ENCODE peak calls at places on chromosomes 5 and 9, in nine cellular contexts. One of them, this sample, is unnamed.

GRCh38 chr9:36092509-36093215 is 43.9 kb upstream of the GLIPR2 start:
- DNase-seq in mucosa of descending colon: no peak
- DNase-seq in prostate gland: no peak
- DNase-seq in heart left ventricle: no peak
- DNase-seq in ovary: no peak
- DNase-seq in psoas muscle: no peak
- DNase-seq in naive thymus-derived CD4-positive, alpha-beta T cell: peak; percentile 29
- DNase-seq in cardiac muscle cell: no peak
- DNase-seq in neuronal stem cell: no peak
- DNase-seq in this sample: no peak

GRCh38 chr5:170306381-170306790 is 8.8 kb upstream of the LCP2 start:
- DNase-seq in psoas muscle: peak; percentile 76
- DNase-seq in neuronal stem cell: no peak
- DNase-seq in mucosa of descending colon: no peak
- DNase-seq in heart left ventricle: peak; percentile 81
- DNase-seq in prostate gland: no peak
- DNase-seq in cardiac muscle cell: peak; percentile 85
- DNase-seq in ovary: peak; percentile 58
- DNase-seq in naive thymus-derived CD4-positive, alpha-beta T cell: no peak
- DNase-seq in this sample: no peak

GRCh38 chr9:85212887-85213286 is 528.9 kb downstream of the AGTPBP1 start:
- DNase-seq in cardiac muscle cell: peak; percentile 63
- DNase-seq in ovary: no peak
- DNase-seq in prostate gland: no peak
- DNase-seq in heart left ventricle: no peak
- DNase-seq in naive thymus-derived CD4-positive, alpha-beta T cell: no peak
- DNase-seq in mucosa of descending colon: no peak
- DNase-seq in psoas muscle: no peak
- DNase-seq in neuronal stem cell: no peak
- DNase-seq in this sample: peak; percentile 69

GRCh38 chr5:150106669-150107068 is 20.3 kb upstream of the CSF1R start:
- DNase-seq in mucosa of descending colon: no peak
- DNase-seq in prostate gland: no peak
- DNase-seq in psoas muscle: no peak
- DNase-seq in ovary: no peak
- DNase-seq in cardiac muscle cell: no peak
- DNase-seq in naive thymus-derived CD4-positive, alpha-beta T cell: no peak
- DNase-seq in neuronal stem cell: no peak
- DNase-seq in heart left ventricle: no peak
- DNase-seq in this sample: no peak

GRCh38 chr9:85443190-85443598 is 298.6 kb downstream of the AGTPBP1 start:
- DNase-seq in ovary: no peak
- DNase-seq in neuronal stem cell: no peak
- DNase-seq in psoas muscle: no peak
- DNase-seq in mucosa of descending colon: no peak
- DNase-seq in heart left ventricle: no peak
- DNase-seq in cardiac muscle cell: no peak
- DNase-seq in naive thymus-derived CD4-positive, alpha-beta T cell: no peak
- DNase-seq in prostate gland: no peak
- DNase-seq in this sample: no peak

GRCh38 chr9:87469833-87470465 is 27.7 kb upstream of the DAPK1 start:
- DNase-seq in neuronal stem cell: no peak
- DNase-seq in naive thymus-derived CD4-positive, alpha-beta T cell: no peak
- DNase-seq in heart left ventricle: no peak
- DNase-seq in psoas muscle: no peak
- DNase-seq in ovary: no peak
- DNase-seq in cardiac muscle cell: no peak
- DNase-seq in mucosa of descending colon: no peak
- DNase-seq in prostate gland: no peak
- DNase-seq in this sample: no peak

GRCh38 chr9:5953743-5954707 is 61.4 kb downstream of the RANBP6 start:
- DNase-seq in cardiac muscle cell: peak; percentile 27
- DNase-seq in mucosa of descending colon: no peak
- DNase-seq in heart left ventricle: no peak
- DNase-seq in naive thymus-derived CD4-positive, alpha-beta T cell: no peak
- DNase-seq in neuronal stem cell: no peak
- DNase-seq in ovary: no peak
- DNase-seq in prostate gland: no peak
- DNase-seq in psoas muscle: no peak
- DNase-seq in this sample: no peak

GRCh38 chr5:103942587-103943186 is 380.1 kb upstream of the NUDT12 start:
- DNase-seq in prostate gland: no peak
- DNase-seq in heart left ventricle: no peak
- DNase-seq in ovary: no peak
- DNase-seq in psoas muscle: no peak
- DNase-seq in mucosa of descending colon: no peak
- DNase-seq in neuronal stem cell: no peak
- DNase-seq in naive thymus-derived CD4-positive, alpha-beta T cell: no peak
- DNase-seq in cardiac muscle cell: no peak
- DNase-seq in this sample: no peak

GRCh38 chr9:115127191-115127817 is 9.3 kb upstream of the TNC start:
- DNase-seq in ovary: no peak
- DNase-seq in mucosa of descending colon: no peak
- DNase-seq in naive thymus-derived CD4-positive, alpha-beta T cell: no peak
- DNase-seq in psoas muscle: no peak
- DNase-seq in cardiac muscle cell: peak; percentile 47
- DNase-seq in heart left ventricle: no peak
- DNase-seq in neuronal stem cell: no peak
- DNase-seq in prostate gland: no peak
- DNase-seq in this sample: peak; percentile 71

GRCh38 chr5:83277953-83278352 is 193.6 kb upstream of the VCAN start:
- DNase-seq in psoas muscle: no peak
- DNase-seq in prostate gland: no peak
- DNase-seq in heart left ventricle: no peak
- DNase-seq in naive thymus-derived CD4-positive, alpha-beta T cell: no peak
- DNase-seq in neuronal stem cell: no peak
- DNase-seq in cardiac muscle cell: no peak
- DNase-seq in mucosa of descending colon: no peak
- DNase-seq in ovary: no peak
- DNase-seq in this sample: no peak

GRCh38 chr5:134139891-134140469 is 25.5 kb downstream of the TCF7 start:
- DNase-seq in neuronal stem cell: no peak
- DNase-seq in psoas muscle: no peak
- DNase-seq in cardiac muscle cell: no peak
- DNase-seq in naive thymus-derived CD4-positive, alpha-beta T cell: peak; percentile 13
- DNase-seq in ovary: peak; percentile 13
- DNase-seq in mucosa of descending colon: peak; percentile 16
- DNase-seq in heart left ventricle: no peak
- DNase-seq in prostate gland: no peak
- DNase-seq in this sample: no peak

GRCh38 chr5:154312000-154312399 is 121.5 kb downstream of the GALNT10 start:
- DNase-seq in naive thymus-derived CD4-positive, alpha-beta T cell: no peak
- DNase-seq in cardiac muscle cell: no peak
- DNase-seq in prostate gland: no peak
- DNase-seq in mucosa of descending colon: no peak
- DNase-seq in ovary: no peak
- DNase-seq in psoas muscle: no peak
- DNase-seq in heart left ventricle: no peak
- DNase-seq in neuronal stem cell: no peak
- DNase-seq in this sample: no peak

GRCh38 chr5:154311362-154311761 is 120.8 kb downstream of the GALNT10 start:
- DNase-seq in naive thymus-derived CD4-positive, alpha-beta T cell: no peak
- DNase-seq in cardiac muscle cell: peak; percentile 41
- DNase-seq in mucosa of descending colon: no peak
- DNase-seq in neuronal stem cell: no peak
- DNase-seq in ovary: no peak
- DNase-seq in heart left ventricle: no peak
- DNase-seq in prostate gland: no peak
- DNase-seq in psoas muscle: no peak
- DNase-seq in this sample: no peak

GRCh38 chr5:154309805-154310204 is 119.3 kb downstream of the GALNT10 start:
- DNase-seq in cardiac muscle cell: peak; percentile 24
- DNase-seq in naive thymus-derived CD4-positive, alpha-beta T cell: no peak
- DNase-seq in mucosa of descending colon: no peak
- DNase-seq in heart left ventricle: no peak
- DNase-seq in psoas muscle: no peak
- DNase-seq in ovary: no peak
- DNase-seq in prostate gland: no peak
- DNase-seq in neuronal stem cell: no peak
- DNase-seq in this sample: no peak

GRCh38 chr5:154309361-154309725 is 118.8 kb downstream of the GALNT10 start:
- DNase-seq in naive thymus-derived CD4-positive, alpha-beta T cell: no peak
- DNase-seq in heart left ventricle: no peak
- DNase-seq in ovary: no peak
- DNase-seq in prostate gland: no peak
- DNase-seq in psoas muscle: no peak
- DNase-seq in mucosa of descending colon: no peak
- DNase-seq in neuronal stem cell: no peak
- DNase-seq in cardiac muscle cell: peak; percentile 54
- DNase-seq in this sample: no peak

DNA sequence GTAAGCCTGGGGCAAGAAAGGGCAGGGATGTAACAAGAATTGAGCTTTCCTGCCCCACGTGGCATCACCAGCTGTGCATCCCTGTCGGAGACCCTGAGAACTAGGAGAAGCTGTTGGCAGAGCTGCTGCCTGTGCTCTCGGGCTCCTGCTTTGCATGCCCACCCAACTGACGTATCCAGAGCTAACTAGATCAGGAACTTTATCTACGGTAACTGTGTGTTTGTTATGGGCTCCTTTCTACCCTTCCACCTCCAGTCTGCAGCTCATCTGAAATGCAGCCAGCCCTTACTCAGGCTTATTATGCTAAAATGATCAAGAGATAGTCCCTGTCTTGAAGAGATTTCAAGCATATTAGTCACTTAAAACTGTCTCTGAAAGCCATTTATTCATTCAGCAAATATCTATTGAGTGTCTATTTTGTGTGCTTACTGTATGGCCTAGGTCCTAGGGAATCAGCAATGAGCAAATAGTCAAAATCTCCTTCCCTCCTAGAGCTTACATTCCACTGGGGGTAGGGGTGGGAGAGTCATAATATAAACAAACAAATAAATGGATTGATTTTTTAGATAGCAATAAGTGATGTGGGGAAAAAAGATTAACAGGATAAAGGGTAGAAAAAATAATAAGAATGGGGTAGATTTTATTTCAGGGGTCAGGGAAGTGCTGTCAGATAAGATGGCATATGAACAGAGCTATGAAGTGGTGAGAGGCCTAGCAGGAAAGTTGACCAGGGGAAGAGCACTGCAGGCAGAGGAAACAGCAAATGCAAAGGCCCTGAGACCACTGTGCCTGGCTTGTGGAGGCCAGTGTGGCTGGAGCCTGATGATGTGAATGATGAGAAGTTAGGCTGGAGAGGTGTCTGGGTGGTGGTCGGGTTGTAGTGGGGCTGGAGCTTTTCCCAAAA is 118.2 kb downstream of the GALNT10 start:
- DNase-seq in heart left ventricle: no peak
- DNase-seq in prostate gland: no peak
- DNase-seq in psoas muscle: no peak
- DNase-seq in neuronal stem cell: no peak
- DNase-seq in ovary: no peak
- DNase-seq in mucosa of descending colon: no peak
- DNase-seq in cardiac muscle cell: peak; percentile 50
- DNase-seq in naive thymus-derived CD4-positive, alpha-beta T cell: no peak
- DNase-seq in this sample: no peak
- H3K4me1 ChIP-seq in heart left ventricle: no peaks in the 10 kb centered on the region
- H3K4me1 ChIP-seq in prostate gland: no peaks in the 10 kb centered on the region
- H3K4me1 ChIP-seq in psoas muscle: peaks cover 3% of the 10 kb centered on the region
- H3K4me1 ChIP-seq in neuronal stem cell: no peaks in the 10 kb centered on the region
- H3K4me1 ChIP-seq in ovary: no peaks in the 10 kb centered on the region
- H3K4me1 ChIP-seq in mucosa of descending colon: no peaks in the 10 kb centered on the region
- H3K4me1 ChIP-seq in cardiac muscle cell: no peaks in the 10 kb centered on the region
- H3K4me1 ChIP-seq in naive thymus-derived CD4-positive, alpha-beta T cell: no peaks in the 10 kb centered on the region
- H3K4me1 ChIP-seq in this sample: peaks cover 33% of the 10 kb centered on the region

GRCh38 chr9:137783521-137783920 is 94.1 kb upstream of the CACNA1B start:
- DNase-seq in cardiac muscle cell: no peak
- DNase-seq in naive thymus-derived CD4-positive, alpha-beta T cell: no peak
- DNase-seq in heart left ventricle: no peak
- DNase-seq in prostate gland: no peak
- DNase-seq in mucosa of descending colon: no peak
- DNase-seq in ovary: no peak
- DNase-seq in neuronal stem cell: no peak
- DNase-seq in psoas muscle: no peak
- DNase-seq in this sample: peak; percentile 19
- H3K36me3 ChIP-seq in cardiac muscle cell: peaks cover 37% of the 10 kb centered on the region
- H3K36me3 ChIP-seq in naive thymus-derived CD4-positive, alpha-beta T cell: peaks cover 3% of the 10 kb centered on the region
- H3K36me3 ChIP-seq in heart left ventricle: no peaks in the 10 kb centered on the region
- H3K36me3 ChIP-seq in prostate gland: peaks cover 10% of the 10 kb centered on the region
- H3K36me3 ChIP-seq in mucosa of descending colon: peaks cover 7% of the 10 kb centered on the region
- H3K36me3 ChIP-seq in ovary: no peaks in the 10 kb centered on the region
- H3K36me3 ChIP-seq in neuronal stem cell: peaks cover 39% of the 10 kb centered on the region
- H3K36me3 ChIP-seq in psoas muscle: no peaks in the 10 kb centered on the region
- H3K36me3 ChIP-seq in this sample: peaks cover 44% of the 10 kb centered on the region

DNA sequence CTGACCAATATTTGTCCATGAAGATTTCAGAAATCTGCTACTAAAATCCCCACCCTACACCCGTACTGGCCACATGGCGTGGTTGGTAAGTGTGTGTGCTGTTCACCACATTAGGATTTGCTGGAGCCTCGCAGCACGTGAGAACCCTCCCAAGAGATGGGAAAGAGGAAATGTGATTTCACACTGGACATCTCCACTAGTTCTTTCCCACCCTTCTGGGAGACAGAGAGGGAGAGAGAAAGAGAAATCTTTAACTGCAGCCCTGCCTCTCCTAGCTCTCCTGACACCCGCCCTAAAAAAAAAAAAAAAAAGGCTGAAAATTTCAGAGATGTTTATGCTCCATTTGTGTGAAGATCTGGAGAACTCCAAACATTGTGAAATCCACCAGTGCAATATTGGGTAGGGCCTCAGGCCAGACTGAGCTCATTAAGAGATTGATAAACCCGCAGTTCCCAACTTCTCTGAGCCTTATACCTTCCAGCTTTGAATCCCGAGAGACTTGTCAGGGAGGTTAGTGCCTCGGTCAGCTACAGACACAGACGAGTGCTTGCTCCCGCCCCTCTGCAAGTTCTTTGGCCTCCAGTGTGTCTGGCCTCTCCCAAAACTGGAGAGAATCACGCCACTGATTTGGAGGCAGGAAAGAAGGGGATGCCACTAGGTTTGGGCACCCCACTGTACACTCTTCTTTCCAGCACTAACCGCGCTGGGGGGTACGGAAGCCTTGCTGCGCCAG is 1.9 kb downstream of the SPRY4 start:
- DNase-seq in ovary: no peak
- DNase-seq in mucosa of descending colon: no peak
- DNase-seq in neuronal stem cell: peak; percentile 14
- DNase-seq in heart left ventricle: peak; percentile 65
- DNase-seq in cardiac muscle cell: peak; percentile 82
- DNase-seq in psoas muscle: no peak
- DNase-seq in naive thymus-derived CD4-positive, alpha-beta T cell: no peak
- DNase-seq in prostate gland: no peak
- DNase-seq in this sample: no peak
- H3K4me3 ChIP-seq in ovary: peak overlapping the region; percentile 38
- H3K4me3 ChIP-seq in mucosa of descending colon: no peak overlapping the region
- H3K4me3 ChIP-seq in neuronal stem cell: peak overlapping the region; percentile 71
- H3K4me3 ChIP-seq in heart left ventricle: peak overlapping the region; percentile 98
- H3K4me3 ChIP-seq in cardiac muscle cell: peak overlapping the region; percentile 51
- H3K4me3 ChIP-seq in psoas muscle: peak overlapping the region; percentile 73
- H3K4me3 ChIP-seq in naive thymus-derived CD4-positive, alpha-beta T cell: no peak overlapping the region
- H3K4me3 ChIP-seq in prostate gland: peak overlapping the region; percentile 53
- H3K4me3 ChIP-seq in this sample: peak overlapping the region; percentile 63

DNA sequence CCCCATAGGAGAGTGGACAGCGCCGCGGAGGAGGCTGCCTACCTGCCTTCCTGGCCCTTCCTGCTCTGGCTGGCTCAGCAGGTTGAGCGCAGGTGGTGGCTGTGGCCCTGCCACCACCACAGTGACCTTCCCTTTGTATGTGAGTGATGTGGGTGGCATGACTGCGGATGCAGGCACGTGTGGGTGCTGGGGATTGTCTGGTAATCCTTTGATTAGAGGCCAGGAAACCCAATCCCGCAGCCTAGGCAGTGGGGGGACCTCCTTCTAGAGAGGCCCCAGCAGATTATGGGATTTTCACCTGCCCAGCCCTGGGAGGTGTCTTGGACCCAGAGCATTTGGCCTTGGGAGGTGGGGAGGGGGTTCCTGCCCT is 16.5 kb downstream of the RXRA start:
- DNase-seq in psoas muscle: no peak
- DNase-seq in prostate gland: no peak
- DNase-seq in ovary: no peak
- DNase-seq in naive thymus-derived CD4-positive, alpha-beta T cell: no peak
- DNase-seq in neuronal stem cell: no peak
- DNase-seq in heart left ventricle: no peak
- DNase-seq in mucosa of descending colon: no peak
- DNase-seq in cardiac muscle cell: no peak
- DNase-seq in this sample: no peak
- H3K4me1 ChIP-seq in psoas muscle: peaks cover 100% of the 10 kb centered on the region
- H3K4me1 ChIP-seq in prostate gland: peaks cover 27% of the 10 kb centered on the region
- H3K4me1 ChIP-seq in ovary: peaks cover 78% of the 10 kb centered on the region
- H3K4me1 ChIP-seq in naive thymus-derived CD4-positive, alpha-beta T cell: peaks cover 3% of the 10 kb centered on the region
- H3K4me1 ChIP-seq in neuronal stem cell: peaks cover 30% of the 10 kb centered on the region
- H3K4me1 ChIP-seq in heart left ventricle: peaks cover 91% of the 10 kb centered on the region
- H3K4me1 ChIP-seq in mucosa of descending colon: peaks cover 79% of the 10 kb centered on the region
- H3K4me1 ChIP-seq in cardiac muscle cell: peaks cover 14% of the 10 kb centered on the region
- H3K4me1 ChIP-seq in this sample: peaks cover 4% of the 10 kb centered on the region